ENCODE peak calls at places on chromosomes 13 and 19, in ten cellular contexts. One of them, this sample, is unnamed.

GRCh38 chr19:42295831-42296525 is 6.0 kb upstream of the PRR19 start:
- DNase-seq in AG09319: no peak
- DNase-seq in stimulated activated CD4-positive, alpha-beta T cell treated with anti-CD3 and anti-CD28 coated beads, Interleukin-2, amount 100 ng/mL, for 4 hours: peak
- DNase-seq in EL: peak
- DNase-seq in NCI-H774: peak
- DNase-seq in Ammon's horn: peak
- DNase-seq in CD8-positive, alpha-beta memory T cell: peak
- DNase-seq in stimulated activated CD8-positive, alpha-beta memory T cell treated with anti-CD3 and anti-CD28 coated beads, Interleukin-4, amount 100 ng/mL, for 4 hours: peak
- DNase-seq in tibial artery: peak
- DNase-seq in stimulated activated naive CD4-positive, alpha-beta T cell treated with Interleukin-2 at 50 U/mL for 16 hours: peak
- DNase-seq in this sample: peak

GRCh38 chr19:49573451-49573850 is 6.9 kb downstream of the NOSIP start:
- DNase-seq in AG09319: no peak
- DNase-seq in tibial artery: no peak
- DNase-seq in stimulated activated CD8-positive, alpha-beta memory T cell treated with anti-CD3 and anti-CD28 coated beads, Interleukin-4, amount 100 ng/mL, for 4 hours: no peak
- DNase-seq in stimulated activated CD4-positive, alpha-beta T cell treated with anti-CD3 and anti-CD28 coated beads, Interleukin-2, amount 100 ng/mL, for 4 hours: no peak
- DNase-seq in NCI-H774: no peak
- DNase-seq in Ammon's horn: no peak
- DNase-seq in EL: no peak
- DNase-seq in CD8-positive, alpha-beta memory T cell: no peak
- DNase-seq in stimulated activated naive CD4-positive, alpha-beta T cell treated with Interleukin-2 at 50 U/mL for 16 hours: no peak
- DNase-seq in this sample: no peak

GRCh38 chr13:33745370-33746324 is 72.3 kb upstream of the RFC3 start:
- DNase-seq in tibial artery: no peak
- DNase-seq in CD8-positive, alpha-beta memory T cell: no peak
- DNase-seq in AG09319: no peak
- DNase-seq in stimulated activated naive CD4-positive, alpha-beta T cell treated with Interleukin-2 at 50 U/mL for 16 hours: no peak
- DNase-seq in stimulated activated CD4-positive, alpha-beta T cell treated with anti-CD3 and anti-CD28 coated beads, Interleukin-2, amount 100 ng/mL, for 4 hours: no peak
- DNase-seq in stimulated activated CD8-positive, alpha-beta memory T cell treated with anti-CD3 and anti-CD28 coated beads, Interleukin-4, amount 100 ng/mL, for 4 hours: no peak
- DNase-seq in NCI-H774: peak
- DNase-seq in EL: no peak
- DNase-seq in Ammon's horn: no peak
- DNase-seq in this sample: no peak

GRCh38 chr13:113860579-113861432 is 3.1 kb downstream of the GAS6 start:
- DNase-seq in stimulated activated naive CD4-positive, alpha-beta T cell treated with Interleukin-2 at 50 U/mL for 16 hours: no peak
- DNase-seq in Ammon's horn: no peak
- DNase-seq in stimulated activated CD4-positive, alpha-beta T cell treated with anti-CD3 and anti-CD28 coated beads, Interleukin-2, amount 100 ng/mL, for 4 hours: no peak
- DNase-seq in CD8-positive, alpha-beta memory T cell: no peak
- DNase-seq in NCI-H774: no peak
- DNase-seq in stimulated activated CD8-positive, alpha-beta memory T cell treated with anti-CD3 and anti-CD28 coated beads, Interleukin-4, amount 100 ng/mL, for 4 hours: no peak
- DNase-seq in AG09319: no peak
- DNase-seq in EL: no peak
- DNase-seq in tibial artery: no peak
- DNase-seq in this sample: no peak

GRCh38 chr13:63124863-63125262 is 1709.2 kb upstream of the PCDH20 start:
- DNase-seq in stimulated activated naive CD4-positive, alpha-beta T cell treated with Interleukin-2 at 50 U/mL for 16 hours: no peak
- DNase-seq in Ammon's horn: no peak
- DNase-seq in stimulated activated CD4-positive, alpha-beta T cell treated with anti-CD3 and anti-CD28 coated beads, Interleukin-2, amount 100 ng/mL, for 4 hours: no peak
- DNase-seq in stimulated activated CD8-positive, alpha-beta memory T cell treated with anti-CD3 and anti-CD28 coated beads, Interleukin-4, amount 100 ng/mL, for 4 hours: no peak
- DNase-seq in AG09319: no peak
- DNase-seq in tibial artery: no peak
- DNase-seq in CD8-positive, alpha-beta memory T cell: no peak
- DNase-seq in NCI-H774: no peak
- DNase-seq in EL: peak
- DNase-seq in this sample: peak

GRCh38 chr13:75180805-75181455 is 301.0 kb downstream of the TBC1D4 start:
- DNase-seq in Ammon's horn: no peak
- DNase-seq in tibial artery: no peak
- DNase-seq in EL: peak
- DNase-seq in AG09319: no peak
- DNase-seq in stimulated activated CD4-positive, alpha-beta T cell treated with anti-CD3 and anti-CD28 coated beads, Interleukin-2, amount 100 ng/mL, for 4 hours: no peak
- DNase-seq in NCI-H774: no peak
- DNase-seq in CD8-positive, alpha-beta memory T cell: no peak
- DNase-seq in stimulated activated naive CD4-positive, alpha-beta T cell treated with Interleukin-2 at 50 U/mL for 16 hours: no peak
- DNase-seq in stimulated activated CD8-positive, alpha-beta memory T cell treated with anti-CD3 and anti-CD28 coated beads, Interleukin-4, amount 100 ng/mL, for 4 hours: no peak
- DNase-seq in this sample: no peak

GRCh38 chr19:20912973-20913372 is 10.1 kb upstream of the ZNF85 start:
- DNase-seq in AG09319: no peak
- DNase-seq in stimulated activated CD4-positive, alpha-beta T cell treated with anti-CD3 and anti-CD28 coated beads, Interleukin-2, amount 100 ng/mL, for 4 hours: no peak
- DNase-seq in NCI-H774: no peak
- DNase-seq in CD8-positive, alpha-beta memory T cell: no peak
- DNase-seq in EL: no peak
- DNase-seq in stimulated activated naive CD4-positive, alpha-beta T cell treated with Interleukin-2 at 50 U/mL for 16 hours: no peak
- DNase-seq in Ammon's horn: no peak
- DNase-seq in tibial artery: no peak
- DNase-seq in stimulated activated CD8-positive, alpha-beta memory T cell treated with anti-CD3 and anti-CD28 coated beads, Interleukin-4, amount 100 ng/mL, for 4 hours: no peak
- DNase-seq in this sample: no peak

GRCh38 chr13:50323440-50324070 is 308.3 kb downstream of the KCNRG start:
- DNase-seq in AG09319: peak
- DNase-seq in stimulated activated CD4-positive, alpha-beta T cell treated with anti-CD3 and anti-CD28 coated beads, Interleukin-2, amount 100 ng/mL, for 4 hours: no peak
- DNase-seq in stimulated activated CD8-positive, alpha-beta memory T cell treated with anti-CD3 and anti-CD28 coated beads, Interleukin-4, amount 100 ng/mL, for 4 hours: no peak
- DNase-seq in NCI-H774: no peak
- DNase-seq in tibial artery: no peak
- DNase-seq in Ammon's horn: no peak
- DNase-seq in stimulated activated naive CD4-positive, alpha-beta T cell treated with Interleukin-2 at 50 U/mL for 16 hours: no peak
- DNase-seq in CD8-positive, alpha-beta memory T cell: no peak
- DNase-seq in EL: peak
- DNase-seq in this sample: no peak

GRCh38 chr13:92592757-92593156 is 633.9 kb upstream of the GPC6 start:
- DNase-seq in stimulated activated CD4-positive, alpha-beta T cell treated with anti-CD3 and anti-CD28 coated beads, Interleukin-2, amount 100 ng/mL, for 4 hours: no peak
- DNase-seq in tibial artery: no peak
- DNase-seq in Ammon's horn: no peak
- DNase-seq in AG09319: no peak
- DNase-seq in stimulated activated CD8-positive, alpha-beta memory T cell treated with anti-CD3 and anti-CD28 coated beads, Interleukin-4, amount 100 ng/mL, for 4 hours: no peak
- DNase-seq in CD8-positive, alpha-beta memory T cell: no peak
- DNase-seq in EL: no peak
- DNase-seq in NCI-H774: no peak
- DNase-seq in stimulated activated naive CD4-positive, alpha-beta T cell treated with Interleukin-2 at 50 U/mL for 16 hours: no peak
- DNase-seq in this sample: no peak

GRCh38 chr13:102729560-102730275 is 34.9 kb upstream of the METTL21C start:
- DNase-seq in stimulated activated CD4-positive, alpha-beta T cell treated with anti-CD3 and anti-CD28 coated beads, Interleukin-2, amount 100 ng/mL, for 4 hours: no peak
- DNase-seq in Ammon's horn: no peak
- DNase-seq in tibial artery: no peak
- DNase-seq in stimulated activated naive CD4-positive, alpha-beta T cell treated with Interleukin-2 at 50 U/mL for 16 hours: no peak
- DNase-seq in CD8-positive, alpha-beta memory T cell: no peak
- DNase-seq in AG09319: no peak
- DNase-seq in EL: peak
- DNase-seq in NCI-H774: no peak
- DNase-seq in stimulated activated CD8-positive, alpha-beta memory T cell treated with anti-CD3 and anti-CD28 coated beads, Interleukin-4, amount 100 ng/mL, for 4 hours: no peak
- DNase-seq in this sample: no peak

GRCh38 chr19:52086481-52086880 is 9.1 kb downstream of the ZNF841 start:
- DNase-seq in EL: peak
- DNase-seq in Ammon's horn: no peak
- DNase-seq in AG09319: no peak
- DNase-seq in stimulated activated naive CD4-positive, alpha-beta T cell treated with Interleukin-2 at 50 U/mL for 16 hours: no peak
- DNase-seq in CD8-positive, alpha-beta memory T cell: no peak
- DNase-seq in NCI-H774: no peak
- DNase-seq in stimulated activated CD4-positive, alpha-beta T cell treated with anti-CD3 and anti-CD28 coated beads, Interleukin-2, amount 100 ng/mL, for 4 hours: no peak
- DNase-seq in stimulated activated CD8-positive, alpha-beta memory T cell treated with anti-CD3 and anti-CD28 coated beads, Interleukin-4, amount 100 ng/mL, for 4 hours: no peak
- DNase-seq in tibial artery: no peak
- DNase-seq in this sample: no peak

GRCh38 chr13:104171132-104171531 is 1104.9 kb upstream of the SLC10A2 start:
- DNase-seq in EL: no peak
- DNase-seq in CD8-positive, alpha-beta memory T cell: no peak
- DNase-seq in tibial artery: no peak
- DNase-seq in Ammon's horn: no peak
- DNase-seq in stimulated activated CD8-positive, alpha-beta memory T cell treated with anti-CD3 and anti-CD28 coated beads, Interleukin-4, amount 100 ng/mL, for 4 hours: no peak
- DNase-seq in stimulated activated CD4-positive, alpha-beta T cell treated with anti-CD3 and anti-CD28 coated beads, Interleukin-2, amount 100 ng/mL, for 4 hours: no peak
- DNase-seq in NCI-H774: peak
- DNase-seq in stimulated activated naive CD4-positive, alpha-beta T cell treated with Interleukin-2 at 50 U/mL for 16 hours: no peak
- DNase-seq in AG09319: no peak
- DNase-seq in this sample: peak

GRCh38 chr13:35961002-35961401 is 170.2 kb downstream of the DCLK1 start:
- DNase-seq in CD8-positive, alpha-beta memory T cell: no peak
- DNase-seq in EL: peak
- DNase-seq in tibial artery: no peak
- DNase-seq in stimulated activated CD4-positive, alpha-beta T cell treated with anti-CD3 and anti-CD28 coated beads, Interleukin-2, amount 100 ng/mL, for 4 hours: no peak
- DNase-seq in stimulated activated CD8-positive, alpha-beta memory T cell treated with anti-CD3 and anti-CD28 coated beads, Interleukin-4, amount 100 ng/mL, for 4 hours: no peak
- DNase-seq in Ammon's horn: no peak
- DNase-seq in stimulated activated naive CD4-positive, alpha-beta T cell treated with Interleukin-2 at 50 U/mL for 16 hours: no peak
- DNase-seq in NCI-H774: no peak
- DNase-seq in AG09319: no peak
- DNase-seq in this sample: no peak

This sample was measured in NCI-H510A treated with DMSO at 0.1 percent for 48 hours.